ENCODE peak calls at places on chromosomes 11 and 22, in four cellular contexts. One of them, this sample, is unnamed.

GRCh38 chr11:35800970-35801953 is 138.7 kb downstream of the TRIM44 start:
- DNase-seq in SK-N-SH: no peak
- DNase-seq in K562: no peak
- DNase-seq in H1: no peak
- DNase-seq in this sample: no peak

GRCh38 chr11:81000334-81001100 is 1559.7 kb upstream of the TENM4 start:
- DNase-seq in H1: no peak
- DNase-seq in SK-N-SH: no peak
- DNase-seq in K562: no peak
- DNase-seq in this sample: no peak

GRCh38 chr22:20567993-20568417 is 60.6 kb downstream of the MED15 start:
- DNase-seq in H1: no peak
- DNase-seq in K562: peak
- DNase-seq in SK-N-SH: no peak
- DNase-seq in this sample: peak

GRCh38 chr11:92875473-92875872 is 94.0 kb upstream of the MTNR1B start:
- DNase-seq in H1: no peak
- DNase-seq in K562: no peak
- DNase-seq in SK-N-SH: no peak
- DNase-seq in this sample: no peak

GRCh38 chr22:44392446-44392921 is 79.7 kb upstream of the SHISAL1 start:
- DNase-seq in SK-N-SH: no peak
- DNase-seq in K562: no peak
- DNase-seq in H1: peak
- DNase-seq in this sample: peak

GRCh38 chr22:49255154-49255553 is 572.5 kb downstream of the BRD1 start:
- DNase-seq in K562: no peak
- DNase-seq in SK-N-SH: no peak
- DNase-seq in H1: no peak
- DNase-seq in this sample: no peak

GRCh38 chr11:87971354-87971753 is 203.9 kb downstream of the RAB38 start:
- DNase-seq in SK-N-SH: no peak
- DNase-seq in H1: no peak
- DNase-seq in K562: no peak
- DNase-seq in this sample: no peak

GRCh38 chr11:18614667-18615066 is 15.1 kb downstream of the MISFA start:
- DNase-seq in SK-N-SH: no peak
- DNase-seq in H1: no peak
- DNase-seq in K562: no peak
- DNase-seq in this sample: no peak

GRCh38 chr11:119338946-119339580 is 1.6 kb downstream of the C1QTNF5 start:
- DNase-seq in SK-N-SH: no peak
- DNase-seq in H1: peak
- DNase-seq in K562: no peak
- DNase-seq in this sample: no peak

GRCh38 chr11:128288368-128288767 is 299.0 kb downstream of the ETS1 start:
- DNase-seq in SK-N-SH: no peak
- DNase-seq in H1: no peak
- DNase-seq in K562: no peak
- DNase-seq in this sample: no peak

GRCh38 chr11:69352715-69353325 is 58.9 kb downstream of the MYEOV start:
- DNase-seq in K562: no peak
- DNase-seq in H1: peak
- DNase-seq in SK-N-SH: no peak
- DNase-seq in this sample: no peak

GRCh38 chr22:49966041-49966715 is 5.6 kb downstream of the PIM3 start:
- DNase-seq in SK-N-SH: peak
- DNase-seq in H1: peak
- DNase-seq in K562: no peak
- DNase-seq in this sample: no peak

GRCh38 chr11:35029979-35030378 is 109.0 kb upstream of the CD44 start:
- DNase-seq in K562: peak
- DNase-seq in H1: no peak
- DNase-seq in SK-N-SH: no peak
- DNase-seq in this sample: no peak

GRCh38 chr22:24230911-24231656 is 13.8 kb downstream of the GGT5 start:
- DNase-seq in H1: peak
- DNase-seq in SK-N-SH: peak
- DNase-seq in K562: peak
- DNase-seq in this sample: peak
- TF ChIP-seq TEAD4 in H1: no peak
- TF ChIP-seq TEAD4 in SK-N-SH: no peak
- TF ChIP-seq TEAD4 in K562: no peak
- TF ChIP-seq TEAD4 in this sample: no peak

GRCh38 chr11:107697291-107697690 is 14.6 kb downstream of the SLN start:
- DNase-seq in H1: no peak
- DNase-seq in K562: no peak
- DNase-seq in SK-N-SH: no peak
- DNase-seq in this sample: no peak

GRCh38 chr11:107699371-107700348 is 12.2 kb downstream of the SLN start:
- DNase-seq in SK-N-SH: no peak
- DNase-seq in H1: no peak
- DNase-seq in K562: no peak
- DNase-seq in this sample: no peak

GRCh38 chr11:107696140-107696539 is 15.7 kb downstream of the SLN start:
- DNase-seq in H1: no peak
- DNase-seq in SK-N-SH: no peak
- DNase-seq in K562: no peak
- DNase-seq in this sample: no peak

GRCh38 chr11:107691003-107691402 is 20.9 kb downstream of the SLN start:
- DNase-seq in H1: no peak
- DNase-seq in SK-N-SH: no peak
- DNase-seq in K562: no peak
- DNase-seq in this sample: no peak

GRCh38 chr11:107695446-107695845 is 16.4 kb downstream of the SLN start:
- DNase-seq in SK-N-SH: no peak
- DNase-seq in H1: no peak
- DNase-seq in K562: no peak
- DNase-seq in this sample: no peak
- TF ChIP-seq TEAD4 in SK-N-SH: no peak
- TF ChIP-seq TEAD4 in H1: no peak
- TF ChIP-seq TEAD4 in K562: no peak
- TF ChIP-seq TEAD4 in this sample: no peak

GRCh38 chr11:72238492-72239295 is 5.3 kb downstream of the PHOX2A start:
- DNase-seq in H1: no peak
- DNase-seq in SK-N-SH: peak
- DNase-seq in K562: no peak
- DNase-seq in this sample: peak
- TF ChIP-seq TEAD4 in H1: no peak
- TF ChIP-seq TEAD4 in SK-N-SH: no peak
- TF ChIP-seq TEAD4 in K562: no peak
- TF ChIP-seq TEAD4 in this sample: no peak

DNA sequence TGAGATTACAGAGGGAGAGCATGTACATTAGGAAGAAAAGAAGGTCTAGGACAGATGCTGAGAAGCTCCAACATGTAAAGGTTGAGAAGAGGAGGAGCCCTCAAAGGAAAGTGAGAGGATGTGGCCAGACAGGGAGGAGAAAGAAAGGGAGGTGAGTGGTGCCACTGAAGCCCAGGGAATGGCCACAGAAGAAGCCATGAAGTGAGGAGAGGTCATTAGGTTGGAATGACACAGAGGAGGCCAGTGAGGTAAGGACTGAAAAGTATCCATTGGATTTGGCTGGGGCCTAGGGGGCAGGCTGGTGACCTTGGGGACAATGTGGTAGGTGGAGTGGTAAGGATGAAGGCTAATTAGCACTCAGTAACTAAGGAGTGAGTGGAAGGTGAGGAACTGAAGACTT is 3.0 kb upstream of the DCHS1 start:
- DNase-seq in H1: peak
- DNase-seq in K562: no peak
- DNase-seq in SK-N-SH: no peak
- DNase-seq in this sample: no peak
- TF ChIP-seq TEAD4 in H1: no peak
- TF ChIP-seq TEAD4 in K562: no peak
- TF ChIP-seq TEAD4 in SK-N-SH: no peak
- TF ChIP-seq TEAD4 in this sample: no peak

GRCh38 chr11:122069946-122070345 is 46.1 kb downstream of the BLID start:
- DNase-seq in K562: no peak
- DNase-seq in H1: no peak
- DNase-seq in SK-N-SH: peak
- DNase-seq in this sample: peak
- TF ChIP-seq TEAD4 in K562: no peak
- TF ChIP-seq TEAD4 in H1: no peak
- TF ChIP-seq TEAD4 in SK-N-SH: peak
- TF ChIP-seq TEAD4 in this sample: no peak

DNA sequence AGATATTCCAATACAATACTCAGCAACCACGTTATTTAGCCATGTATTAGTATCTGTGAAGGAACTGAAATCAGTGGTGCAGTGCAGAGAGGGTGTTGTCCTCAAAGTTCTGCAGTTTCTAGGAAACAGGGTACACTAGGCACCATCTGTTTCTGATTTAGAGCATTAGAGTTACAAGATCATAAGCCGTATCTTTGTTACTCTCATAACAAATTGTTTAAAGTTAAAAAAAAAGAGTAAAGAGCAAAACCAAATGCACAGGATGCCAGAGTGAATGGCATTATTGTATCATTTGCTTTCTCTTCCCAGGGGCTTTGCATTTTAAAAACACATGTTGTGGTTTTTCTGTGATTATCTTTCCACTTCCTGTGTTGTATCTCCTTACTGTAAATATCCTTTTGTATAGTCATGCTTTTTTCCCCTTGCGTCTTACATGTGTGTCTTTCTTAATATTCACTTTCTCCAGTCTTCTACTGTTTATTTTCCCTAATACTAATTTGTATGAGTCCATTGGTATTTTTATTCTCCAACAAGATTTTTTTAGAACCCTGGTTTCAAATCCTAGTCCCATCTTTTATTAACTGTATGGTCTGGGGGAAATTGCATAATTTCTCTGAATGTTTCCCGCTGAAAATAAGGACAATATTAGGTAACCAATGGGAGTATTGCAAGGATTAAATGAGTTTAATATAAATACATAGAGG is 15.2 kb upstream of the NUP160 start:
- DNase-seq in H1: no peak
- DNase-seq in K562: no peak
- DNase-seq in SK-N-SH: peak
- DNase-seq in this sample: no peak
- TF ChIP-seq TEAD4 in H1: no peak
- TF ChIP-seq TEAD4 in K562: peak
- TF ChIP-seq TEAD4 in SK-N-SH: peak
- TF ChIP-seq TEAD4 in this sample: no peak

GRCh38 chr22:37911273-37911672 is 5.2 kb downstream of the MICALL1 start:
- DNase-seq in K562: no peak
- DNase-seq in H1: no peak
- DNase-seq in SK-N-SH: no peak
- DNase-seq in this sample: no peak

GRCh38 chr22:37911697-37912096 is 5.6 kb downstream of the MICALL1 start:
- DNase-seq in K562: no peak
- DNase-seq in SK-N-SH: no peak
- DNase-seq in H1: no peak
- DNase-seq in this sample: peak

GRCh38 chr22:37912171-37912570 is 6.1 kb downstream of the MICALL1 start:
- DNase-seq in K562: no peak
- DNase-seq in H1: no peak
- DNase-seq in SK-N-SH: no peak
- DNase-seq in this sample: no peak

GRCh38 chr22:37910863-37911262 is 4.8 kb downstream of the MICALL1 start:
- DNase-seq in H1: no peak
- DNase-seq in K562: no peak
- DNase-seq in SK-N-SH: no peak
- DNase-seq in this sample: peak

GRCh38 chr22:37909756-37910155 is 3.7 kb downstream of the MICALL1 start:
- DNase-seq in SK-N-SH: no peak
- DNase-seq in K562: no peak
- DNase-seq in H1: no peak
- DNase-seq in this sample: no peak
- TF ChIP-seq TEAD4 in SK-N-SH: no peak
- TF ChIP-seq TEAD4 in K562: no peak
- TF ChIP-seq TEAD4 in H1: no peak
- TF ChIP-seq TEAD4 in this sample: no peak

GRCh38 chr11:45102361-45102809 is 44.1 kb upstream of the PRDM11 start:
- DNase-seq in K562: no peak
- DNase-seq in H1: peak
- DNase-seq in SK-N-SH: no peak
- DNase-seq in this sample: no peak

GRCh38 chr11:45097721-45098493 is 48.5 kb upstream of the PRDM11 start:
- DNase-seq in K562: peak
- DNase-seq in H1: peak
- DNase-seq in SK-N-SH: peak
- DNase-seq in this sample: peak

GRCh38 chr11:45102810-45103621 is 43.4 kb upstream of the PRDM11 start:
- DNase-seq in K562: peak
- DNase-seq in SK-N-SH: peak
- DNase-seq in H1: peak
- DNase-seq in this sample: peak

GRCh38 chr11:45098929-45099328 is 47.5 kb upstream of the PRDM11 start:
- DNase-seq in SK-N-SH: peak
- DNase-seq in H1: peak
- DNase-seq in K562: no peak
- DNase-seq in this sample: no peak

DNA sequence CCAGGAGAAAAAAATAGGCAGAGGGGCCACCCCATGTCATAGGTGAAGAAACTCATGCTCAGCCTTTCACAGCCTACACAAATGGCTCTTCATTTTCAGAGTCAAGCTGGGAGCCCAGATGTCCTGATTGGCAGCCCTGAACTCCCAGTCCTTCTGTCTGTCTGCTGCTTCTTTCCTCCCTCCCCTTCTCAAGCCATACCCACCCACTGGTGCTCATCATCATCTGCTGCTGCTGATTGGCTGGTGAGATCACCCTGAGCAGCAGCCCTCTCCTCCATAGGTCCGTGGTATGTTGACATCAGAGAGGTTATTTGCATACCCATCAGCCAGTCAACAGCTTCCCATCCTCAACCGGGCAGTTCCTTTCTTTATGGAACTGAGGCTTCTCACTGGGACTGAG is 46.1 kb upstream of the PRDM11 start:
- DNase-seq in K562: peak
- DNase-seq in SK-N-SH: peak
- DNase-seq in H1: peak
- DNase-seq in this sample: no peak
- TF ChIP-seq TEAD4 in K562: no peak
- TF ChIP-seq TEAD4 in SK-N-SH: no peak
- TF ChIP-seq TEAD4 in H1: no peak
- TF ChIP-seq TEAD4 in this sample: no peak

This sample was measured in WTC11.